ENCODE peak calls at places on chromosomes 6 and 20, in four cellular contexts. L, E, Z and Q are unnamed samples.

GRCh38 chr6:18978330-18979128 is 591.4 kb downstream of the RNF144B start:
- DNase-seq in Z (peak; percentile 72), E (no peak), L (no peak), Q (no peak)

GRCh38 chr6:15239606-15240364 is 6.1 kb upstream of the JARID2 start:
- DNase-seq in Z (no peak), L (no peak), E (no peak), Q (no peak)

GRCh38 chr6:71544028-71544427 is 255.4 kb downstream of the OGFRL1 start:
- DNase-seq in L (no peak), E (no peak), Z (no peak), Q (no peak)

GRCh38 chr6:87653074-87653962 is 48.7 kb downstream of the AKIRIN2 start:
- DNase-seq in E (no peak), L (no peak), Z (no peak), Q (no peak)

GRCh38 chr20:61584851-61585250 is 332.8 kb downstream of the CDH4 start:
- DNase-seq in E (no peak), Z (no peak), L (peak; percentile 66), Q (peak; percentile 32)

GRCh38 chr6:163432300-163432699 is 17.8 kb downstream of the QKI start:
- DNase-seq in E (no peak), Z (no peak), L (no peak), Q (no peak)

GRCh38 chr6:169266746-169267629 is 13.3 kb upstream of the THBS2 start:
- DNase-seq in Z (peak; percentile 68), L (no peak), E (no peak), Q (no peak)

GRCh38 chr20:46483879-46484278 is 29.5 kb downstream of the ZNF334 start:
- DNase-seq in Z (no peak), E (no peak), L (no peak), Q (no peak)

GRCh38 chr6:154448448-154449096 is 61.9 kb downstream of the CNKSR3 start:
- DNase-seq in E (no peak), L (no peak), Z (peak; percentile 41), Q (no peak)

GRCh38 chr6:163133017-163133416 is 281.5 kb upstream of the QKI start:
- DNase-seq in L (no peak), Z (no peak), E (no peak), Q (no peak)

GRCh38 chr20:54347216-54347833 is 128.1 kb upstream of the DOK5 start:
- DNase-seq in Z (no peak), L (no peak), E (no peak), Q (no peak)

GRCh38 chr20:54608039-54608745 is 132.8 kb downstream of the DOK5 start:
- DNase-seq in E (no peak), Z (no peak), L (no peak), Q (no peak)

GRCh38 chr20:34643919-34644318 is 33.0 kb downstream of the PIGU start:
- DNase-seq in E (no peak), L (no peak), Z (peak; percentile 13), Q (no peak)

DNA sequence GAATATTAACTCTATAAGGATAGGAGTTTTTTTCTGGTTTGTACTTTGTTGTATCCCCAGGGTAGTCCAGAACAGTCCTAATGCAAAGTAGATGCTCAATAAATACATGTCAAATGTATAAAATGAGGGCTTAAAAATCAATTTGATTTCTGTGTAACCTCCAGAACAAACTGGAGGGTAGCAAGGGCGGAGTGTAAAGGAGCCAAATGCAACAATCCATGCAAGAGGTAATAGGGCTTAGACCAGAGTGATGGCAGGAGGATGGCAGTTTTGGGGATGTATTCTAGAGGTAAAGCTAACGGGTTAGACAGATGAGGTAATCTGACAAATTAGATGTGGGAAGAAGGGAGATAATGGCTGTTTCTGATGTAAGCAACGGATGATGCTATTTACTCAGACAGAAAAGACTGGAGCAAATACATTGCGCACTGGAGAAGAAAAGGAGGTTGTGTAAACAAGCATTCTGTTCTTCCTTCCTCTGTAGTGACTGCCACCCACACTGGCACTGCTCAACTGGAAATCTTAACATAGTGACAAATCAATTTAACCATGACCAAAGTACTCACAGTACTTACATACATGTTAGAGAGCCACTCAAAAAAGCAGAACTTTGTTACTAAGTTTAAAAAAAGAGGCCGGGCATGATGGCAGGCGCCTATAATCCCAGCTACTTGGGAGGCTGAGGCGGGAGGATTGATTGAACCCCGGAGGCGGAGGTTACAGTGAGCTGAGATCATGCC is 2.0 kb downstream of the ZNF318 start:
- DNase-seq in E (no peak), L (no peak), Z (no peak), Q (no peak)
- H3K4me3 ChIP-seq in E (peak overlapping the region; percentile 86), L (peak overlapping the region; percentile 90), Z (no peak overlapping the region), Q (peak overlapping the region; percentile 86)

DNA sequence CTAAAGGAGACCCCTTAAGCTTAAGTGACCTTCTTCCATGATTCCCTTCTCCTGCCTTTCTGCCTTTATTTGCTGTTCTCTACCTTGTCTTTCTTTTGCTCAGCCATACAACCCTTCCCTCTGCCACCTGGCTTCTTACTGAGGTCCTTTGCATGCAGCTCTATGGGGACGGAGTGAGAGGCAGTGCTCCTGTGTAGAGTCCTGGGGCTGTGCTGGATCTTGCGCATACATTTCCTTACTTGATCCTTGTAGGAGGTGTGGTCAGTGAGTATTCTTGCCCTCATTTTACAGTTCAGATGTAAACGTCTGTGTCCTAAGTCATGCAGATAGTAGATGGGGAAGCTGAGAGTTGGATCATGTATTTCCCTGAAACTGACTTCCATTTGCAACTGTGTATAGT is 5.7 kb downstream of the SASH1 start:
- DNase-seq in L (no peak), Z (no peak), E (no peak), Q (no peak)
- H3K4me3 ChIP-seq in L (no peak overlapping the region), Z (no peak overlapping the region), E (no peak overlapping the region), Q (no peak overlapping the region)

GRCh38 chr6:62265906-62266305 is 20.1 kb downstream of the KHDRBS2 start:
- DNase-seq in E (no peak), Z (no peak), L (no peak), Q (no peak)
- H3K4me3 ChIP-seq in E (no peak overlapping the region), Z (no peak overlapping the region), L (no peak overlapping the region), Q (no peak overlapping the region)

GRCh38 chr20:57260959-57261357 is 5.5 kb downstream of the BMP7 start:
- DNase-seq in E (no peak), L (no peak), Z (no peak), Q (no peak)
- H3K4me3 ChIP-seq in E (peak overlapping the region; percentile 18), L (peak overlapping the region; percentile 27), Z (no peak overlapping the region), Q (no peak overlapping the region)

GRCh38 chr6:31354788-31355539 is 2.0 kb downstream of the HLA-B start:
- DNase-seq in E (no peak), L (no peak), Z (no peak), Q (no peak)

GRCh38 chr6:31358302-31358701 is 1.3 kb upstream of the HLA-B start:
- DNase-seq in Z (no peak), E (no peak), L (no peak), Q (no peak)

GRCh38 chr6:31355540-31355988 is 1.4 kb downstream of the HLA-B start:
- DNase-seq in Z (no peak), L (no peak), E (no peak), Q (no peak)

GRCh38 chr6:31356216-31356945 is 598 bp downstream of the HLA-B start:
- DNase-seq in E (no peak), L (peak; percentile 38), Z (no peak), Q (peak; percentile 46)

DNA sequence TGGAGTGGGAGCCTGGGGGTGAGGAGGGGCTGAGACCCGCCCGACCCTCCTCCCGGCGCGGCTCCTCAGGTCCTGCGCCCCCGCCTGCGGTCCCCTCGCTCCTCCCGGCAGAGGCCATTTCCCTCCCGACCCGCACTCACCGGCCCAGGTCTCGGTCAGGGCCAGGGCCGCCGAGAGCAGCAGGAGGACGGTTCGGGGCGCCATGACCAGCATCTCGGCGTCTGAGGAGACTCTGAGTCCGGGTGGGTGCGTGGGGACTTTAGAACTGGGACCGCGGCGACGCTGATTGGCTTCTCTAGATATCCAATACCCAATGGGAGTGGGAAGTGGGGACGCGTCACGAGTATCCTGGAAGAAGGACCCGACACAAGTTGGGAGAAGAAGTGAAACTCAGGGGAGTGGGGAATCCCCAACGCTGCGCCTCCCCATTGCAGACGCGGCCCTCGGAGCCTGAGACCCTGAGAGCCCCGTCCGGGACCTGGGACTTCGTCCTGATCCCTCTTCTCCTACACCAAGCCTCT is at the start of gene HLA-B:
- DNase-seq in Z (peak; percentile 82), L (peak; percentile 64), E (peak; percentile 92), Q (peak; percentile 83)
- H3K4me3 ChIP-seq in Z (peak within 1 kb of the TSS; percentile 60), L (peak within 1 kb of the TSS; percentile 73), E (peak within 1 kb of the TSS; percentile 61), Q (peak within 1 kb of the TSS; percentile 67)

GRCh38 chr6:144093236-144093635 is 2.1 kb downstream of the SF3B5 start:
- DNase-seq in L (no peak), Z (no peak), E (no peak), Q (no peak)

GRCh38 chr6:144093658-144094057 is 1.7 kb downstream of the SF3B5 start:
- DNase-seq in E (no peak), L (no peak), Z (no peak), Q (no peak)

GRCh38 chr6:144095134-144096002 is at the start of gene SF3B5:
- DNase-seq in Z (peak; percentile 100), L (peak; percentile 98), E (peak; percentile 99), Q (peak; percentile 98)

GRCh38 chr6:144098993-144099392 is 3.6 kb upstream of the SF3B5 start:
- DNase-seq in Z (no peak), E (no peak), L (no peak), Q (no peak)

GRCh38 chr6:144094731-144095133 is 641 bp downstream of the SF3B5 start:
- DNase-seq in L (no peak), Z (no peak), E (no peak), Q (no peak)
- H3K4me3 ChIP-seq in L (peak overlapping the region; percentile 91), Z (peak overlapping the region; percentile 85), E (peak overlapping the region; percentile 96), Q (peak overlapping the region; percentile 95)

DNA sequence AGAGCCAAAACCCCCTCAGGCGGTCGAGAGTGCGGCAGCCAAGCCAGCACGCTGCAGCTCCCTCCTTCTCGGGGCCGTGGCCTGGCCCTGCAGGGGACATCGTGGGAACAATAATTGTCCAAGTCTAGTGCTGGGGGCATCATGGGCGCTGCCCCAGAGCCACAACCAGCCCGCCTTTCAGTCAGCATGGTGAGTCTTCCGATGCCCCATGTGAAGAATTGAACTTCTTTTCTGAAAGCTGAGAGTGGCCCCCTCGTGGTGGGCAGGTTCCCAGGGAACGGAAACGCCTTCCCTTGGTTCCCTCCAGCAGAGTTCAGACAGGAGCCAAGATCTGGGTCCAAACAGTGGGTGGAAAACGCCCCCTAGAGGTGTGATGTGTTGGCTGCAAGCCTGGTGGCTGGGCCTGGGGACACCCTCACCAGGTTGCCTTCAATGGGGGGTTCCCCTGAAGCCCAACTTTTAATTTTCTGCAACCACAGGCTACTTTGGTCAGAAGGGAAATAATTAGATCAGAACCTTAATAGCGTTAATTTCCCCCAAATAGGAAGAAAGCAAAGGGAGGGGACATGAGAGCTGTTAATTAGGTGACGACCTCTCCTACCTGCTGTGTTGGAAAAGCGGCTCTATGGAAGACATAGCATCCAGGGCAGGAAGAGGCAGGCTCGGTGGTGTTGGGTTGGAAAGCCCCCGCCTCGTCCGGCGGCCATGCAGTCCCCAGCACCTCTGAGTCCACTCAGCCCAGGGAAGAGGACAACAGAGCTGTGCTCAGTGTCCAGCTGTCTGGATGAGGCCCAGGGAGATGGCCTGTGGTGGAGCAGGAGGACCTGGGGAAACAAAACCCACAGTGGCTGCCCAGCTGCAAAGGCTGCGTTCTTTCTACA is 4.7 kb upstream of the MRGBP start:
- DNase-seq in L (peak; percentile 78), E (peak; percentile 92), Z (peak; percentile 74), Q (peak; percentile 86)
- H3K4me3 ChIP-seq in L (no peak overlapping the region), E (no peak overlapping the region), Z (no peak overlapping the region), Q (no peak overlapping the region)